ENCODE peak calls at places on chromosomes 3 and 15, in six cellular contexts. D, J, S, I, T and W are unnamed samples.

GRCh38 chr3:150609988-150610387 is 6.9 kb downstream of the SELENOT start:
- DNase-seq in D (no peak), J (no peak), S (no peak), I (no peak), T (no peak), W (no peak)

GRCh38 chr3:122576174-122576940 is 1.1 kb upstream of the PARP15 start:
- DNase-seq in D (no peak), J (no peak), S (no peak), I (no peak), T (no peak), W (no peak)

GRCh38 chr3:141052570-141053069 is 1.5 kb downstream of the SPSB4 start:
- DNase-seq in D (no peak), J (no peak), S (no peak), I (no peak), T (peak; percentile 89), W (no peak)

GRCh38 chr15:101188517-101189340 is 63.1 kb downstream of the CHSY1 start:
- DNase-seq in D (no peak), J (peak; percentile 92), S (no peak), I (peak; percentile 58), T (no peak), W (peak; percentile 81)

GRCh38 chr15:22936577-22937472 is 43.3 kb downstream of the CYFIP1 start:
- DNase-seq in D (no peak), J (no peak), S (no peak), I (no peak), T (no peak), W (no peak)

GRCh38 chr3:78605178-78605577 is 1162.6 kb downstream of the ROBO1 start:
- DNase-seq in D (no peak), J (no peak), S (no peak), I (no peak), T (no peak), W (no peak)

GRCh38 chr15:66006986-66007385 is 137.7 kb downstream of the RAB11A start:
- DNase-seq in D (no peak), J (peak; percentile 23), S (no peak), I (no peak), T (no peak), W (no peak)

GRCh38 chr3:66255865-66256264 is 35.1 kb downstream of the SLC25A26 start:
- DNase-seq in D (no peak), J (no peak), S (no peak), I (no peak), T (no peak), W (no peak)

GRCh38 chr15:68614621-68615035 is 35.8 kb downstream of the CORO2B start:
- DNase-seq in D (no peak), J (no peak), S (no peak), I (no peak), T (peak; percentile 65), W (peak; percentile 48)

GRCh38 chr3:190697901-190698300 is 164.6 kb downstream of the GMNC start:
- DNase-seq in D (no peak), J (peak; percentile 77), S (no peak), I (no peak), T (no peak), W (no peak)

GRCh38 chr3:43287514-43287913 is 1.2 kb downstream of the SNRK start:
- DNase-seq in D (no peak), J (peak; percentile 13), S (no peak), I (no peak), T (no peak), W (no peak)

GRCh38 chr15:79972861-79973260 is 1.9 kb upstream of the BCL2A1 start:
- DNase-seq in D (no peak), J (no peak), S (no peak), I (no peak), T (no peak), W (no peak)

GRCh38 chr15:77224352-77224751 is 153.4 kb upstream of the TSPAN3 start:
- DNase-seq in D (no peak), J (no peak), S (no peak), I (no peak), T (no peak), W (no peak)

GRCh38 chr15:33016405-33017024 is 178.0 kb downstream of the FMN1 start:
- DNase-seq in D (no peak), J (no peak), S (no peak), I (no peak), T (no peak), W (no peak)

GRCh38 chr15:31847961-31848360 is 182.4 kb upstream of the CHRNA7 start:
- DNase-seq in D (no peak), J (no peak), S (no peak), I (no peak), T (no peak), W (no peak)

GRCh38 chr15:62125763-62126162 is 39.3 kb downstream of the C2CD4B start:
- DNase-seq in D (no peak), J (peak; percentile 42), S (no peak), I (no peak), T (peak; percentile 29), W (no peak)

GRCh38 chr3:67468511-67468910 is 185.9 kb downstream of the SUCLG2 start:
- DNase-seq in D (no peak), J (peak; percentile 80), S (no peak), I (no peak), T (no peak), W (no peak)

GRCh38 chr15:31280831-31281216 is 45.8 kb upstream of the KLF13 start:
- DNase-seq in D (peak; percentile 36), J (no peak), S (no peak), I (peak; percentile 4), T (no peak), W (no peak)

GRCh38 chr3:141476033-141476432 is 10.8 kb upstream of the RASA2 start:
- DNase-seq in D (no peak), J (no peak), S (no peak), I (no peak), T (no peak), W (peak; percentile 38)

GRCh38 chr3:161317077-161317476 is 54.2 kb downstream of the SPTSSB start:
- DNase-seq in D (no peak), J (no peak), S (no peak), I (no peak), T (no peak), W (no peak)

DNA sequence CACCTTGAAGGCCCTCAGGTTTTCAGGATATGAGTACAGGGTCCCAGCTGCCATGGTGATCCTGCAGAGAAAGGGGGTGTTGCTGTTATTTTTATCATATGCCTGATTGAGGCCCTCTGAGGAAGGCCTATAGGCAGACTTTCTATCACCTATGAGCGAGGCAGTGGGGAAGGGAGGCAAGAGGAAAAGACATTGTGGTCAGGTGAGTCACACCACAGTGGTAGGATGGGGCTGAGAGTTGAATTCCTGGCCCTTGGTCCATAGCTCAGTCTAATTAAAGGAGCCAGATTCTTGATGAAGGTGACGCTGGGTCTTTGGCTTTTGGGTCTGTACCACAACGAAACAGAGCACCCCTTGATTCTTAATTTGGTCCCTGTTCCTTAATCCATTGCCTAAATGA is 72.7 kb downstream of the ZNF621 start:
- DNase-seq in D (no peak), J (peak; percentile 73), S (no peak), I (no peak), T (no peak), W (no peak)
- H3K4me3 ChIP-seq in D (no peak overlapping the region), J (no peak overlapping the region), S (no peak overlapping the region), I (no peak overlapping the region), T (no peak overlapping the region), W (no peak overlapping the region)

GRCh38 chr3:32816439-32817194 is 1.2 kb upstream of the TRIM71 start:
- DNase-seq in D (peak; percentile 78), J (peak; percentile 26), S (no peak), I (no peak), T (peak; percentile 82), W (no peak)
- H3K27me3 ChIP-seq in D (peaks cover 35% of the 10 kb centered on the region), J (peaks cover 54% of the 10 kb centered on the region), S (peaks cover 12% of the 10 kb centered on the region), I (peaks cover 22% of the 10 kb centered on the region), T (no peaks in the 10 kb centered on the region), W (no peaks in the 10 kb centered on the region)

GRCh38 chr3:15647629-15648167 is 46.2 kb downstream of the BTD start:
- DNase-seq in D (no peak), J (peak; percentile 99), S (peak; percentile 24), I (no peak), T (no peak), W (no peak)
- H3K27ac ChIP-seq in D (peak overlapping the region; percentile 58), J (peak overlapping the region; percentile 91), S (no peak overlapping the region), I (peak overlapping the region; percentile 74), T (no peak overlapping the region), W (peak overlapping the region; percentile 6)

DNA sequence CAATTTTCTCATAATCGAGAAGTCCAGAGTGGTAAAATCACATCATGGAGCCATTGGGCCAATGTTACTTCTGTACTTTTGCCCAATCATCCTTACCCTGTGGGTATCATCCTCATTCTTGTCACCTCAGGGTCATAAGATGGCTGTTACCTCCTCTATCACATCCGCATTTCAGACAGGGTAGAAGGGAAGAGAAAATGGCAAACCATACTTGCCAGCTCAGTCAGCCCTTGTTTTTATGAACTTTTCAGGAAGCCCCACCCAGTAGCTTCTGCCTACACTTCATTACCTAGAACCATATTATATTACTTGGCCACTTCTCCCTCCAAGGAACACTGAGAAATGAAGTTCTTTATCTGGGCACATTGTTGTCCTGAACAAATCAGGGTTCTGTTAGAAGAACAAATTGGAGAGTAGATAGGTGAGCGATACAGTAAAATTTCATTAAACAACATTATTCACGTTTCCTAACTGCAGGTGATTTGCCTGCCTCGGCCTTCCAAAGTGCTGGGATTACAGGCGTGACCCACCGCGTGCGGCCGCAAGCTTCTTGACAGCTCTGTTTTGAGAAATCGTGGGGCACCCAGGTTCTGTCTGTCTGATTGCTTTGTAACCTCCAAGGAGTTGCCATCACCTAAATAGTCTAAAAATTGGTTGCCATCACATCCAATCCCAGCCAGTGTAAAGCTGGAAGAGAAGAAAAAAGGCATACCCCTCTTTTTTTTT is 34.5 kb upstream of the RPN1 start:
- DNase-seq in D (no peak), J (no peak), S (no peak), I (no peak), T (no peak), W (no peak)
- H3K4me3 ChIP-seq in D (no peak overlapping the region), J (no peak overlapping the region), S (no peak overlapping the region), I (no peak overlapping the region), T (no peak overlapping the region), W (no peak overlapping the region)

DNA sequence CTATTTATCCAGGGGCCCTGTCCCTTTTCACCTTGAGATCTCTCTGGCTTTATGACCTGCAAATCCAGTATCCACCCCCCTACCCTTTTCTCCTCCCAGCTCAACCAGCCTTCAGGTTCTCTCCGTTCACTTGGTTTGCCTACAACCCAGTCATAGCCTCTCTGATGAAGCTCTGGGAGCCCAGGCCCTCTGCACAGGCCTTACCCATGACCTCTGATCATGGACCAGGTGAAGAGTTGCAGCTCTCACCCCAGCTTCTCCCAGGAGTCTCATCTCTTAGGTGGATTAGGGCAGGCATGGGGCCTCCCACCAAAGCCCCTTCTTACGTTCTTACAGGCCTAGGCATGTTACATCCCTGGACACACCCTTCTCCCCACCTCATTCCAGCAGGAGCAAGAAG is 59.8 kb downstream of the EXOG start:
- DNase-seq in D (peak; percentile 30), J (no peak), S (no peak), I (no peak), T (no peak), W (no peak)
- H3K27me3 ChIP-seq in D (no peaks in the 10 kb centered on the region), J (no peaks in the 10 kb centered on the region), S (no peaks in the 10 kb centered on the region), I (no peaks in the 10 kb centered on the region), T (peaks cover 3% of the 10 kb centered on the region), W (no peaks in the 10 kb centered on the region)

DNA sequence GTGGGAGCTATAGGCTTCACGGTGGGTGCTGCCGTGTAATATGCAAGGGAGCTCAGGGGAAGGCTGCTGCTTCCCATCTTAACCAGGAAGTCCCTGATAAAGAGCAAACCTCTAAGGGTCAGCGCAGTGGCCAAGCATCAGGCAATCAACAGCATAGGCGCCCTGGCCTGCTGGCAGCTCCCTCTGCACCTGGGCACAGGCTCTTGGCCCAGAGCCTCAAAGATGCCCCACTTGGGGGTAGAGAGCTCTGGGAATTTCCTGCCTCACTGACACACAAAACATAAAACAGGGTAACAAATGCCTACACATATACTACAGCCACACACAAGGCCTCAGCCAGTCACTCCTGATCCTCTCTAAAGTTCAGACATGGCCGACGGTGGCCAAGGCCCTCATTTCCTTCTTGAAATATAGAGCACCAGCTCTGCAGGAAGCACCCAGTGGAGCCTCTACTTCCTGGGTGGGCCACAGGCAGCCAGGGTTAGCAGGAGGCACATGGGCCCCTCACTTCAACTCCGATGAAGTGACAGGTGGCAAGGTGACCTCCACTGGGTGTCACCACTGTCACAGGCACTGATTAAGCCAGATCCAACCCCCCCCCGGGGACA is 20.5 kb downstream of the SLC41A3 start:
- DNase-seq in D (no peak), J (no peak), S (no peak), I (no peak), T (no peak), W (no peak)
- H3K27ac ChIP-seq in D (no peak overlapping the region), J (no peak overlapping the region), S (no peak overlapping the region), I (no peak overlapping the region), T (no peak overlapping the region), W (no peak overlapping the region)